ENCODE peak calls at places on chromosomes 13 and 19, in five cellular contexts. Z, D, E, Q and K are unnamed samples.

GRCh38 chr13:90008707-90009149 is 1338.8 kb upstream of the MIR17HG start:
- DNase-seq in Q (no peak), D (no peak), E (no peak), Z (no peak), K (no peak)

GRCh38 chr19:13404236-13404635 is 102.0 kb downstream of the CACNA1A start:
- DNase-seq in Z (no peak), D (no peak), E (no peak), Q (no peak), K (no peak)

GRCh38 chr19:29724102-29724641 is 9.1 kb upstream of the C19orf12 start:
- DNase-seq in E (no peak), D (no peak), Q (no peak), Z (no peak), K (peak; percentile 19)

GRCh38 chr19:18865973-18866799 is 29.8 kb downstream of the CERS1 start:
- DNase-seq in E (peak; percentile 73), D (peak; percentile 64), Z (peak; percentile 77), Q (peak; percentile 77), K (peak; percentile 37)

GRCh38 chr19:43465468-43466120 is at the start of gene LYPD3:
- DNase-seq in Z (peak; percentile 93), D (peak; percentile 53), E (peak; percentile 18), Q (peak; percentile 62), K (no peak)

GRCh38 chr13:101417043-101417406 is 717 bp upstream of the NALCN start:
- DNase-seq in Q (no peak), E (no peak), Z (peak; percentile 91), D (no peak), K (no peak)

GRCh38 chr19:38139122-38139521 is 84.9 kb downstream of the DPF1 start:
- DNase-seq in Z (no peak), Q (no peak), E (no peak), D (no peak), K (peak; percentile 8)

GRCh38 chr19:48203227-48203793 is 32.8 kb downstream of the ZSWIM9 start:
- DNase-seq in E (no peak), D (no peak), Q (no peak), Z (no peak), K (no peak)

GRCh38 chr19:34336781-34337271 is 28.2 kb upstream of the GPI start:
- DNase-seq in Z (peak; percentile 32), D (no peak), E (no peak), Q (no peak), K (peak; percentile 76)

GRCh38 chr19:38142176-38143035 is 81.6 kb downstream of the DPF1 start:
- DNase-seq in E (peak; percentile 64), Q (no peak), D (peak; percentile 52), Z (peak; percentile 31), K (peak; percentile 10)

GRCh38 chr13:20848944-20849343 is 53.6 kb downstream of the XPO4 start:
- DNase-seq in E (no peak), D (no peak), Z (no peak), Q (no peak), K (no peak)

GRCh38 chr19:56554272-56554869 is 12.9 kb upstream of the ZNF470 start:
- DNase-seq in E (no peak), Z (no peak), D (no peak), Q (no peak), K (no peak)

GRCh38 chr19:16285769-16286564 is 38.7 kb upstream of the KLF2 start:
- DNase-seq in Q (no peak), E (peak; percentile 28), Z (no peak), D (no peak), K (no peak)

GRCh38 chr19:29966594-29967249 is 24.7 kb downstream of the URI1 start:
- DNase-seq in E (no peak), Q (no peak), Z (peak; percentile 8), D (no peak), K (peak; percentile 23)

GRCh38 chr19:49151339-49152217 is 3.6 kb downstream of the HRC start:
- DNase-seq in Q (peak; percentile 99), D (peak; percentile 98), E (peak; percentile 70), Z (peak; percentile 95), K (no peak)

GRCh38 chr13:100506154-100506553 is 82.4 kb downstream of the GGACT start:
- DNase-seq in Z (no peak), D (no peak), Q (no peak), E (no peak), K (no peak)

GRCh38 chr13:51067376-51068125 is 43.5 kb downstream of the C13orf42 start:
- DNase-seq in D (no peak), Q (no peak), E (no peak), Z (no peak), K (no peak)

GRCh38 chr13:106911020-106911419 is 343.1 kb upstream of the ARGLU1 start:
- DNase-seq in Q (no peak), Z (no peak), D (no peak), E (no peak), K (no peak)

GRCh38 chr19:17467471-17468301 is 2.6 kb upstream of the SLC27A1 start:
- DNase-seq in Z (no peak), E (no peak), Q (no peak), D (no peak), K (no peak)

GRCh38 chr13:41544824-41545707 is 87.7 kb downstream of the RGCC start:
- DNase-seq in Z (peak; percentile 78), Q (no peak), E (no peak), D (peak; percentile 13), K (no peak)

GRCh38 chr13:94656766-94657165 is 55.1 kb downstream of the GPR180 start:
- DNase-seq in D (no peak), E (no peak), Q (no peak), Z (peak; percentile 76), K (no peak)

GRCh38 chr19:43934055-43934984 is 762 bp downstream of the ZNF45 start:
- DNase-seq in Z (peak; percentile 51), D (no peak), Q (no peak), E (no peak), K (no peak)

GRCh38 chr19:37855098-37855497 is 51.3 kb downstream of the WDR87 start:
- DNase-seq in Q (peak; percentile 43), Z (no peak), E (peak; percentile 61), D (peak; percentile 39), K (peak; percentile 2)

GRCh38 chr19:15911599-15912237 is 13.8 kb upstream of the CYP4F2 start:
- DNase-seq in E (no peak), Z (no peak), D (no peak), Q (peak; percentile 45), K (no peak)

DNA sequence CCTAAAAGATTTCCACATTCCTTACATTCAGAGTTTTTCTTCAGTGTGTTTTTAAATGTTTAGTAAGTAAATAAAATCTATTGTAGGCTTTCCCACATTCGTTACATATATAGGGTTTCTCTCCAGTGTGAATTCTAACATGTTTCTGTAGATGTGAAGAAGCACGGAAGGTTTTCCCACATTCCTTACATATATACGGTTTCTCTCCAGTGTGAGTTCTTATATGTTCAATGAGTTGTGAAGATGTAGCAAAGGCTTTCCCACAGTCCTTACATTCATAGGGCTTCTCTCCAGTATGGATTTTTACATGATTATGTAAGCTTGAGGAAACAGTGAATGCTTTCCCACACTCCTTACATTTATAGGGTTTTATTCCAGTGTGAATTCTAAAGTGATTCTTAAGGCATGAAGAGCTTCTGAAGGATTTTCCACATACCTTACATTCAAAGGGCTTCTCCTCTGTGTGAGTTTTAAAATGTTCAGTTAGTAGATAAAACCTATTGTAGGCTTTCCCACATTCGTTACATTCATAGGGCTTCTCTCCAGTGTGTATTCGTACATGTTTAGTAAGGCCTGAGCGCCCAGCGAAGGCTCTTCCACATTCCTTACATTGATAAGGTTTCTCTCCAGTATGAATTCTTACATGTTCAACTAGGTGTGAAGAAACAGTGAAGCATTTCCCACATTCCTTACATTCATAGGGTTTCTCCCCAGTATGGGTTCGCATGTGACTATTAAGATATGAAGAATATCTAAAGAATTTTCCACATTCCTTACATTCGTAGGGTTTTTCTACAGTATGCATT is 18.2 kb downstream of the ZNF121 start:
- DNase-seq in Q (no peak), E (no peak), Z (peak; percentile 16), D (no peak), K (no peak)
- H3K27ac ChIP-seq in Q (no peak overlapping the region), E (no peak overlapping the region), Z (no peak overlapping the region), D (no peak overlapping the region), K (no peak overlapping the region)

DNA sequence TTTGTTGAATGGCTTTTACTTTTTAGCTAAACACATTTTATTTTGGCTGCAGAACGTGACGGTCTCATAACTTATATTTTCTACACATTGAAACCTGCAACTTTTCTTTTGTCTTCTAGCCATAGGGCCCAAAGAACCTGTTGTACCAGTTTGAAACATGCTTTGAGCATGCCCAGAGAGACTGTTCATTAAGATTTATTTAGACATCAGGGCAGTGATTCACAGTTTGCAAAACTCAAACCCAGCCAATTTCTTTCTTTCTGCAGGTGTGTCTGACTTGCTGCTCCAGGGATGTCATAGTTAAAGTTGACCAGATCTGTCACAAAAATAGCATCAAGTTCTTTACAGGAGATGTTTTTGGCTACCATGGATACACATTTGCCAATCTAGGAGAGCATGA is 22.0 kb downstream of the SAE1 start:
- DNase-seq in Q (no peak), D (peak; percentile 58), Z (peak; percentile 86), E (no peak), K (no peak)
- H3K4me3 ChIP-seq in Q (no peak overlapping the region), D (no peak overlapping the region), Z (peak overlapping the region; percentile 35), E (no peak overlapping the region), K (no peak overlapping the region)

GRCh38 chr19:1283917-1284292 is 1.8 kb upstream of the EFNA2 start:
- DNase-seq in D (no peak), Q (no peak), E (no peak), Z (no peak), K (no peak)

GRCh38 chr19:1283207-1283916 is 2.3 kb upstream of the EFNA2 start:
- DNase-seq in E (no peak), Q (peak; percentile 61), Z (no peak), D (peak; percentile 56), K (no peak)

GRCh38 chr19:1284979-1285736 is 515 bp upstream of the EFNA2 start:
- DNase-seq in Z (no peak), D (peak; percentile 31), E (no peak), Q (no peak), K (no peak)

GRCh38 chr19:1285737-1286360 is at the start of gene EFNA2:
- DNase-seq in Q (no peak), D (no peak), E (no peak), Z (no peak), K (no peak)

GRCh38 chr19:1284293-1284978 is 1.2 kb upstream of the EFNA2 start:
- DNase-seq in D (peak; percentile 88), Q (peak; percentile 85), Z (no peak), E (no peak), K (no peak)
- H3K27me3 ChIP-seq in D (peaks cover 17% of the 10 kb centered on the region), Q (peaks cover 18% of the 10 kb centered on the region), Z (peaks cover 31% of the 10 kb centered on the region), E (peaks cover 22% of the 10 kb centered on the region), K (peaks cover 3% of the 10 kb centered on the region)

GRCh38 chr19:4700573-4700970 is 23.1 kb downstream of the DPP9 start:
- DNase-seq in Z (no peak), E (no peak), Q (no peak), D (no peak), K (no peak)

GRCh38 chr19:4702764-4703163 is 20.9 kb downstream of the DPP9 start:
- DNase-seq in Q (no peak), Z (no peak), D (no peak), E (no peak), K (no peak)

GRCh38 chr19:4703671-4704316 is 19.8 kb downstream of the DPP9 start:
- DNase-seq in Q (no peak), E (no peak), D (no peak), Z (no peak), K (no peak)

GRCh38 chr19:4699826-4700572 is 23.6 kb downstream of the DPP9 start:
- DNase-seq in Z (no peak), E (no peak), Q (no peak), D (no peak), K (no peak)

DNA sequence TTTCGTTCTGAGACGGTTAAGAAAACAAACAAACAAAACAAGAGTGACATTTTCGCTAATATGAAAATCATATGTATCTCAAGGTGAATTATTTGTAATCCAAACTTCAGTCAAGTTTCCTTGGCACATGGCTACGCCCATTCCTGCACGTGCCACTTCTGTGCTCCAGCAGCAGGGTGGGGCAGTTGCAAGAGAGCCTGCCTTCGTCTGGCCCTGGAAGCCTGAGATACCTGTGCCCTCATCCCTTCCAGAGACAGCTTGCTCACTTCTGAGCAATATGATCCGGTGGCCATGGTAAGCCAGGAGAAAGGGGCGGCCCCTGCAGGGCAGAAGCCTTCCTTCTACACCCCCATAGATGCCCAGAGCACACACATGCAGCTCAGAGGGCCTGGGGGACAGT is 22.1 kb downstream of the DPP9 start:
- DNase-seq in E (no peak), Q (no peak), D (no peak), Z (no peak), K (no peak)
- H3K27ac ChIP-seq in E (no peak overlapping the region), Q (no peak overlapping the region), D (no peak overlapping the region), Z (no peak overlapping the region), K (no peak overlapping the region)